ENCODE peak calls at places on chromosome 5, in seven cellular contexts. V is fibroblast of lung; W is CD8-positive, alpha-beta T cell; N is heart left ventricle; Y is spleen; H is Panc1; D is left lung. R is an unnamed sample. For H3K36me3, the result is how much of the 10 kb centered on the place peaks cover.

GRCh38 chr5:138490648-138491283 is 25.5 kb downstream of the EGR1 start:
- DNase-seq in V (no peak), H (no peak), Y (no peak), W (no peak), D (no peak), N (no peak), R (no peak)

GRCh38 chr5:155562153-155562552 is 548.6 kb downstream of the KIF4B start:
- DNase-seq in W (no peak), N (no peak), Y (no peak), H (no peak), D (no peak), V (no peak), R (no peak)

GRCh38 chr5:143871672-143872071 is 59.7 kb downstream of the HMHB1 start:
- DNase-seq in W (no peak), D (no peak), N (no peak), V (no peak), H (no peak), Y (no peak), R (no peak)

GRCh38 chr5:107669543-107670027 is 1.2 kb downstream of the EFNA5 start:
- DNase-seq in H (no peak), W (no peak), Y (peak), D (peak), N (peak), V (peak), R (peak)

GRCh38 chr5:168365581-168366081 is 74.2 kb downstream of the WWC1 start:
- DNase-seq in W (no peak), V (peak), Y (no peak), N (no peak), D (peak), H (no peak), R (no peak)

GRCh38 chr5:15604986-15605385 is 105.0 kb downstream of the FBXL7 start:
- DNase-seq in H (no peak), W (no peak), N (no peak), V (peak), D (no peak), Y (no peak), R (no peak)

GRCh38 chr5:166883016-166883415 is 1408.4 kb upstream of the WWC1 start:
- DNase-seq in D (no peak), H (no peak), Y (no peak), N (no peak), V (peak), W (no peak), R (peak)

GRCh38 chr5:28766565-28767158 is 1728.3 kb upstream of the CDH9 start:
- DNase-seq in N (no peak), W (no peak), H (peak), V (peak), Y (no peak), D (no peak), R (no peak)

GRCh38 chr5:90356612-90357011 is 52.9 kb downstream of the CETN3 start:
- DNase-seq in N (no peak), H (peak), W (no peak), Y (no peak), V (peak), D (no peak), R (no peak)

GRCh38 chr5:178765753-178766300 is 35.4 kb upstream of the ZNF354A start:
- DNase-seq in N (no peak), W (no peak), Y (no peak), H (no peak), V (no peak), D (no peak), R (no peak)

GRCh38 chr5:76691470-76692273 is 24.3 kb upstream of the F2R start:
- DNase-seq in V (peak), H (no peak), Y (no peak), W (no peak), D (no peak), N (no peak), R (peak)

GRCh38 chr5:73282923-73283322 is 109.9 kb downstream of the TMEM174 start:
- DNase-seq in N (no peak), H (no peak), V (no peak), Y (no peak), W (no peak), D (no peak), R (no peak)

GRCh38 chr5:127299678-127300077 is 9.1 kb downstream of the MEGF10 start:
- DNase-seq in N (no peak), D (no peak), Y (no peak), W (no peak), H (no peak), V (no peak), R (no peak)
- TF ChIP-seq CTCF in N (no peak), D (no peak), Y (no peak), W (no peak), H (no peak), V (no peak), R (no peak)

GRCh38 chr5:52867809-52868208 is 80.1 kb downstream of the ITGA1 start:
- DNase-seq in Y (no peak), H (no peak), W (no peak), D (no peak), N (no peak), V (peak), R (no peak)

GRCh38 chr5:52864884-52865283 is 77.2 kb downstream of the ITGA1 start:
- DNase-seq in W (no peak), Y (no peak), V (peak), N (no peak), D (no peak), H (no peak), R (no peak)

GRCh38 chr5:52870448-52870847 is 82.7 kb downstream of the ITGA1 start:
- DNase-seq in V (no peak), W (no peak), N (no peak), Y (no peak), D (no peak), H (no peak), R (no peak)

GRCh38 chr5:52869391-52869790 is 81.7 kb downstream of the ITGA1 start:
- DNase-seq in H (no peak), W (no peak), D (no peak), V (no peak), N (no peak), Y (no peak), R (no peak)

GRCh38 chr5:52868417-52868816 is 80.7 kb downstream of the ITGA1 start:
- DNase-seq in N (no peak), D (no peak), H (no peak), V (no peak), Y (no peak), W (no peak), R (no peak)
- H3K36me3 ChIP-seq in N (under half), D (under half), H (under half), V (under half), Y (under half), W (under half), R (under half)

GRCh38 chr5:23027830-23028229 is 174.7 kb upstream of the CDH12 start:
- DNase-seq in H (no peak), Y (no peak), V (no peak), D (no peak), N (no peak), W (no peak), R (no peak)

GRCh38 chr5:23026252-23027170 is 173.4 kb upstream of the CDH12 start:
- DNase-seq in W (no peak), N (no peak), H (no peak), D (no peak), V (no peak), Y (no peak), R (no peak)

GRCh38 chr5:23025604-23026003 is 172.5 kb upstream of the CDH12 start:
- DNase-seq in N (no peak), Y (no peak), D (no peak), V (no peak), W (no peak), H (no peak), R (no peak)

GRCh38 chr5:23027341-23027740 is 174.2 kb upstream of the CDH12 start:
- DNase-seq in D (no peak), Y (no peak), W (no peak), N (no peak), V (no peak), H (no peak), R (no peak)

DNA sequence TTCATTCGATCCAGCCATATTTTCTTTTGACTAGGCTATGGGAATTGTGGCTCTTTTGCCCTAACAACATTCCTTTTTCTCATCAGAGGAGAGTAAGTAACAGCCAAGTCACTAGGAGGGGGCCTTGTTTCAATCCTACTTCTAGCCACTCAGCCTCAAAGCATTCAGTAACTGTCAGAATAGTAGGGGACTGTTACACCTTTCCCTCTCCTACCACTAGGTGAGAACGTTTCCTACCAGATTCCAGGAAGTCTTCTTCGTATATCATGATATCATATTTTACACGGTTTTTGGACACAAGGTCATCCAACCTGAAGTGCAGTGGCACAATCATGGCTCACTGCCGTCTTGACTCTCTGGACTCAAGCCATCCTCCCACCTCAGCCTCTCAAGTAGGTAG is 171.3 kb upstream of the CDH12 start:
- DNase-seq in D (no peak), W (no peak), Y (no peak), N (no peak), H (no peak), V (no peak), R (no peak)
- TF ChIP-seq CTCF in D (no peak), W (no peak), Y (no peak), N (no peak), H (no peak), V (no peak), R (no peak)

GRCh38 chr5:158814521-158814920 is 285.2 kb downstream of the EBF1 start:
- DNase-seq in V (no peak), W (no peak), N (no peak), D (no peak), Y (no peak), H (no peak), R (no peak)
- H3K36me3 ChIP-seq in V (under half), W (under half), N (under half), D (under half), Y (under half), H (under half), R (under half)

DNA sequence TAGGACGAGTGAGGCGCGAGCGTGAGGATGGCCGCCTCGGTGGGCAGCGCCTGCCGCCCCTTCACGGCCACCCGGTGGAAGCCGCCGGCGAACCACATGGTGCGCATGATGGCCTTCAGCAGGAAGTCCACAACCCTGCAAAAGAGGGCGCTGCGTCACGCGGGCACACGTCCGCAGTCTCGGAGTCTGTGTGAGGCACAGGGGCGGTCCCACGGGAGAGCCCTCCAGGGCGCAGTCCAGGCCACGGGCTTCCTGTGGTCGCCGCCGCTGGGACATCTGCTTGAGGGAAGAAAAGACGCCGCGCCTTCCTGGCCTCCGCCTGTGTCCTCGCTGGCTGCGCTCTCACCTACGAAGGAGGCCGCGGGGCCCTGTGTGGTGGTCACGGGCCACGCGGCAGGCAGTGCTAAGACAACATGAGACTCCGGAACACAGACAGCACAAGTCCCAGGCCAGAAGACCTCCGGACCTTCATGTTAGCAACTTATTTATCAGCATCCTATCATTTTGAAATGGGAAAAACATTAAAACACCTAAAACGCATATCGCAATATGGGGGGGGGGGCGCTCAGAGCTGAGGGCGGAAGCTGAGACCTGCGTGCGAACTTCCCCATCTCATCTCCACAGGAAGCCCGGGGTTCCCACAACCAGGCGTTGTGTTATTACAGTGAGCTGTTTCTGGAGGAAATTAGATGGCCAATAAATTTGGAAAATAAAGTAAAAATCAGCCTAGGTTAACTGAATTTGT is 28.8 kb downstream of the LPCAT1 start:
- DNase-seq in Y (peak), D (peak), W (no peak), H (no peak), N (peak), V (no peak), R (peak)
- TF ChIP-seq CTCF in Y (no peak), D (no peak), W (no peak), H (no peak), N (no peak), V (no peak), R (peak)